ENCODE peak calls at places on chromosomes 16 and 17, in five cellular contexts. One of them, this sample, is unnamed.

GRCh38 chr16:50842013-50842505 is 100.2 kb downstream of the CYLD start:
- DNase-seq in A549: no peak
- DNase-seq in skeletal muscle cell: no peak
- DNase-seq in AG10803: no peak
- DNase-seq in CD8-positive, alpha-beta memory T cell: no peak
- DNase-seq in this sample: no peak

GRCh38 chr16:1989826-1990335 is at the start of gene SYNGR3:
- DNase-seq in A549: no peak
- DNase-seq in skeletal muscle cell: no peak
- DNase-seq in AG10803: no peak
- DNase-seq in CD8-positive, alpha-beta memory T cell: no peak
- DNase-seq in this sample: no peak

GRCh38 chr17:4394208-4395110 is 28.0 kb upstream of the UBE2G1 start:
- DNase-seq in A549: no peak
- DNase-seq in skeletal muscle cell: no peak
- DNase-seq in AG10803: no peak
- DNase-seq in CD8-positive, alpha-beta memory T cell: no peak
- DNase-seq in this sample: no peak

GRCh38 chr16:79713609-79714309 is 113.2 kb upstream of the MAF start:
- DNase-seq in A549: no peak
- DNase-seq in skeletal muscle cell: no peak
- DNase-seq in AG10803: no peak
- DNase-seq in CD8-positive, alpha-beta memory T cell: no peak
- DNase-seq in this sample: no peak

GRCh38 chr17:8300629-8301242 is 5.5 kb upstream of the SLC25A35 start:
- DNase-seq in A549: peak
- DNase-seq in skeletal muscle cell: peak
- DNase-seq in AG10803: peak
- DNase-seq in CD8-positive, alpha-beta memory T cell: peak
- DNase-seq in this sample: no peak

GRCh38 chr17:27797390-27798091 is 2.8 kb downstream of the NOS2 start:
- DNase-seq in A549: no peak
- DNase-seq in skeletal muscle cell: no peak
- DNase-seq in AG10803: no peak
- DNase-seq in CD8-positive, alpha-beta memory T cell: no peak
- DNase-seq in this sample: no peak

GRCh38 chr17:48725005-48725293 is 2.0 kb downstream of the PRAC2 start:
- DNase-seq in A549: no peak
- DNase-seq in skeletal muscle cell: no peak
- DNase-seq in AG10803: no peak
- DNase-seq in CD8-positive, alpha-beta memory T cell: no peak
- DNase-seq in this sample: no peak

GRCh38 chr16:16112450-16113053 is 110.7 kb downstream of the ABCC6 start:
- DNase-seq in A549: no peak
- DNase-seq in skeletal muscle cell: no peak
- DNase-seq in AG10803: no peak
- DNase-seq in CD8-positive, alpha-beta memory T cell: no peak
- DNase-seq in this sample: no peak

GRCh38 chr17:77501751-77502625 is 361.2 kb downstream of the SEC14L1 start:
- DNase-seq in A549: no peak
- DNase-seq in skeletal muscle cell: no peak
- DNase-seq in AG10803: no peak
- DNase-seq in CD8-positive, alpha-beta memory T cell: no peak
- DNase-seq in this sample: no peak

GRCh38 chr17:29615492-29616299 is 7.0 kb downstream of the CORO6 start:
- DNase-seq in A549: peak
- DNase-seq in skeletal muscle cell: peak
- DNase-seq in AG10803: peak
- DNase-seq in CD8-positive, alpha-beta memory T cell: peak
- DNase-seq in this sample: peak

GRCh38 chr17:47165137-47165536 is 24.0 kb downstream of the CDC27 start:
- DNase-seq in A549: no peak
- DNase-seq in skeletal muscle cell: no peak
- DNase-seq in AG10803: no peak
- DNase-seq in CD8-positive, alpha-beta memory T cell: no peak
- DNase-seq in this sample: no peak

DNA sequence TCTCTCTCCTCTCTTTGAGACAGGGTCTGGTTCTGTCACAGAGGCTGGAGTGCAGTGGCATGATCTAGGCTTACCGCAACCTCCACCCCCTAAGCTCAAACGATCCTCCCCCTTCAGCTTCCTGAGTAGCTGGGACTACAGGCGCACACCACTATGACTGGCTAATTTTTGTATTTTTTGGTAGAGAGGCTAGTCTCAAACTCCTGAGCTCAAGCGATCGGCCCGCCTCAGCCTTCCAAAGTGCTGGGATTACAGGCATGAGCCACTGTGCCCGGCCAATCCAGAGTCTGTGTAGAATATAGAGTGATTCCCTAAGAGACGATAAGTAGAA is 65.8 kb upstream of the RPH3AL start:
- DNase-seq in A549: no peak
- DNase-seq in skeletal muscle cell: no peak
- DNase-seq in AG10803: no peak
- DNase-seq in CD8-positive, alpha-beta memory T cell: peak
- DNase-seq in this sample: no peak
- H3K4me3 ChIP-seq in A549: no peak
- H3K4me3 ChIP-seq in skeletal muscle cell: no peak
- H3K4me3 ChIP-seq in AG10803: no peak
- H3K4me3 ChIP-seq in CD8-positive, alpha-beta memory T cell: peak
- H3K4me3 ChIP-seq in this sample: no peak

DNA sequence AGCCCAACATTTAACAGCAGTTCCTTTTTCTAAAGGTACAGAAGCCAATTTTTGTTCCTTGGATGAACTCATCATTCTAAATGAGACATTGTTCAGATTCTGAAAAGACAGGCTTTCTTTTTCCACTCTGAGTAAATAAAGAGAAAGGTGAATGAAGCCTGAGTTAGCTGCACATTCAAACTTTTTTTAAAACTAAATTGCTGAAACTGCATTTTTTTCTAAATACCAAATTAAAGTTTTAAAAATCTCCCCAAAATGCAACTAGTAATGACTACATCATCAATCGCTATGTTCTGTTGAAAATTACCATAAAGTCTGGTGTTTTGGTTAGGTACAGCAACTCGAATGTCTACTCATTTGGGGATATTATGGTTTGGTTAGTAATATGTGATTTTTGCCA is 9.8 kb downstream of the SCO1 start:
- DNase-seq in A549: no peak
- DNase-seq in skeletal muscle cell: no peak
- DNase-seq in AG10803: no peak
- DNase-seq in CD8-positive, alpha-beta memory T cell: no peak
- DNase-seq in this sample: no peak
- H3K4me3 ChIP-seq in A549: no peak
- H3K4me3 ChIP-seq in skeletal muscle cell: no peak
- H3K4me3 ChIP-seq in AG10803: no peak
- H3K4me3 ChIP-seq in CD8-positive, alpha-beta memory T cell: no peak
- H3K4me3 ChIP-seq in this sample: no peak

DNA sequence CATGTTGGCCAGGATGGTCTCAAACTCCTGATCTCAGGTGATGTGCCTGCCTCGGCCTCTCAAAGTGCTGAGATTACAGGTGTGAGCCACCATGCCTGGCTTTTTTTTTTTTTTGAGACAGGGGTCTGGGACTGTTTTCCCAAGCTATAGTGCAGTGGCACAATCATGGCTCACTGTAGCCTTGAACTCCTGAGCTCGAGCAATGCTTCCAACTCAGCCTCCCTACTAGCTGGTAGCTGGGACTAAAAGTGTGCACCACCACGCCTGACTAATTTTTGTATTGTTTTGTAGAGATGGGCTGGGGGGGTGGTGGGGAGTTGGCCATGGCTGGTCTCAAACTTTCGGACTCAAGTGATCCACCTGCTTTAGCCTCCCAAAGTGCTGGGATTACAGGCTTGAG is 36.1 kb upstream of the USP7 start:
- DNase-seq in A549: no peak
- DNase-seq in skeletal muscle cell: no peak
- DNase-seq in AG10803: no peak
- DNase-seq in CD8-positive, alpha-beta memory T cell: no peak
- DNase-seq in this sample: no peak
- H3K4me3 ChIP-seq in A549: no peak
- H3K4me3 ChIP-seq in skeletal muscle cell: no peak
- H3K4me3 ChIP-seq in AG10803: no peak
- H3K4me3 ChIP-seq in CD8-positive, alpha-beta memory T cell: no peak
- H3K4me3 ChIP-seq in this sample: no peak

GRCh38 chr17:43713494-43714162 is 45.0 kb downstream of the SOST start:
- DNase-seq in A549: peak
- DNase-seq in skeletal muscle cell: no peak
- DNase-seq in AG10803: no peak
- DNase-seq in CD8-positive, alpha-beta memory T cell: no peak
- DNase-seq in this sample: no peak

GRCh38 chr17:43710101-43710500 is 48.4 kb upstream of the MEOX1 start:
- DNase-seq in A549: no peak
- DNase-seq in skeletal muscle cell: no peak
- DNase-seq in AG10803: no peak
- DNase-seq in CD8-positive, alpha-beta memory T cell: no peak
- DNase-seq in this sample: no peak

GRCh38 chr17:43712397-43712796 is 46.2 kb downstream of the SOST start:
- DNase-seq in A549: no peak
- DNase-seq in skeletal muscle cell: no peak
- DNase-seq in AG10803: no peak
- DNase-seq in CD8-positive, alpha-beta memory T cell: no peak
- DNase-seq in this sample: no peak

GRCh38 chr17:43717913-43718312 is 40.7 kb downstream of the SOST start:
- DNase-seq in A549: no peak
- DNase-seq in skeletal muscle cell: no peak
- DNase-seq in AG10803: no peak
- DNase-seq in CD8-positive, alpha-beta memory T cell: no peak
- DNase-seq in this sample: no peak

GRCh38 chr17:43714338-43715149 is 44.0 kb downstream of the SOST start:
- DNase-seq in A549: no peak
- DNase-seq in skeletal muscle cell: no peak
- DNase-seq in AG10803: peak
- DNase-seq in CD8-positive, alpha-beta memory T cell: no peak
- DNase-seq in this sample: no peak
- H3K4me3 ChIP-seq in A549: peak
- H3K4me3 ChIP-seq in skeletal muscle cell: no peak
- H3K4me3 ChIP-seq in AG10803: no peak
- H3K4me3 ChIP-seq in CD8-positive, alpha-beta memory T cell: no peak
- H3K4me3 ChIP-seq in this sample: peak

GRCh38 chr17:50861822-50862528 is 4.2 kb downstream of the TOB1 start:
- DNase-seq in A549: no peak
- DNase-seq in skeletal muscle cell: no peak
- DNase-seq in AG10803: peak
- DNase-seq in CD8-positive, alpha-beta memory T cell: no peak
- DNase-seq in this sample: no peak
- H3K4me3 ChIP-seq in A549: peak
- H3K4me3 ChIP-seq in skeletal muscle cell: no peak
- H3K4me3 ChIP-seq in AG10803: no peak
- H3K4me3 ChIP-seq in CD8-positive, alpha-beta memory T cell: no peak
- H3K4me3 ChIP-seq in this sample: peak

GRCh38 chr16:85485379-85485778 is 127.7 kb upstream of the GSE1 start:
- DNase-seq in A549: no peak
- DNase-seq in skeletal muscle cell: no peak
- DNase-seq in AG10803: no peak
- DNase-seq in CD8-positive, alpha-beta memory T cell: no peak
- DNase-seq in this sample: no peak
- H3K4me3 ChIP-seq in A549: no peak
- H3K4me3 ChIP-seq in skeletal muscle cell: no peak
- H3K4me3 ChIP-seq in AG10803: no peak
- H3K4me3 ChIP-seq in CD8-positive, alpha-beta memory T cell: no peak
- H3K4me3 ChIP-seq in this sample: no peak